ENCODE peak calls at places on chromosome 6, in ten cellular contexts. One of them, this sample, is unnamed.

GRCh38 chr6:75993236-75994162 is 79.0 kb downstream of the IMPG1 start:
- DNase-seq in heart left ventricle: no peak
- DNase-seq in dermis blood vessel endothelial cell: no peak
- DNase-seq in A549: no peak
- DNase-seq in tibial nerve: no peak
- DNase-seq in AG09319: no peak
- DNase-seq in activated CD4-positive, alpha-beta T cell treated with anti-CD3 and anti-CD28 coated beads for 48 hours: no peak
- DNase-seq in glutamatergic neuron: no peak
- DNase-seq in hepatocyte: no peak
- DNase-seq in activated naive CD4-positive, alpha-beta T cell treated with Interleukin-2 at 50 U/mL for 16 hours: no peak
- DNase-seq in this sample: no peak

GRCh38 chr6:4925580-4925979 is 78.3 kb downstream of the RPP40 start:
- DNase-seq in heart left ventricle: no peak
- DNase-seq in dermis blood vessel endothelial cell: no peak
- DNase-seq in A549: no peak
- DNase-seq in tibial nerve: no peak
- DNase-seq in AG09319: no peak
- DNase-seq in activated CD4-positive, alpha-beta T cell treated with anti-CD3 and anti-CD28 coated beads for 48 hours: no peak
- DNase-seq in glutamatergic neuron: no peak
- DNase-seq in hepatocyte: no peak
- DNase-seq in activated naive CD4-positive, alpha-beta T cell treated with Interleukin-2 at 50 U/mL for 16 hours: no peak
- DNase-seq in this sample: no peak

GRCh38 chr6:99390896-99391295 is 3.1 kb downstream of the COQ3 start:
- DNase-seq in heart left ventricle: no peak
- DNase-seq in dermis blood vessel endothelial cell: no peak
- DNase-seq in A549: no peak
- DNase-seq in tibial nerve: no peak
- DNase-seq in AG09319: no peak
- DNase-seq in activated CD4-positive, alpha-beta T cell treated with anti-CD3 and anti-CD28 coated beads for 48 hours: no peak
- DNase-seq in glutamatergic neuron: no peak
- DNase-seq in hepatocyte: no peak
- DNase-seq in activated naive CD4-positive, alpha-beta T cell treated with Interleukin-2 at 50 U/mL for 16 hours: no peak
- DNase-seq in this sample: no peak

GRCh38 chr6:165515963-165516624 is 146.9 kb downstream of the PDE10A start:
- DNase-seq in heart left ventricle: no peak
- DNase-seq in dermis blood vessel endothelial cell: peak; percentile 63
- DNase-seq in A549: peak; percentile 49
- DNase-seq in tibial nerve: no peak
- DNase-seq in AG09319: no peak
- DNase-seq in activated CD4-positive, alpha-beta T cell treated with anti-CD3 and anti-CD28 coated beads for 48 hours: no peak
- DNase-seq in glutamatergic neuron: no peak
- DNase-seq in hepatocyte: no peak
- DNase-seq in activated naive CD4-positive, alpha-beta T cell treated with Interleukin-2 at 50 U/mL for 16 hours: no peak
- DNase-seq in this sample: no peak

GRCh38 chr6:169724554-169725269 is 412 bp upstream of the PHF10 start:
- DNase-seq in heart left ventricle: peak; percentile 72
- DNase-seq in dermis blood vessel endothelial cell: peak; percentile 75
- DNase-seq in A549: peak; percentile 38
- DNase-seq in tibial nerve: peak; percentile 19
- DNase-seq in AG09319: no peak
- DNase-seq in activated CD4-positive, alpha-beta T cell treated with anti-CD3 and anti-CD28 coated beads for 48 hours: peak; percentile 68
- DNase-seq in glutamatergic neuron: peak; percentile 93
- DNase-seq in hepatocyte: peak; percentile 88
- DNase-seq in activated naive CD4-positive, alpha-beta T cell treated with Interleukin-2 at 50 U/mL for 16 hours: peak; percentile 72
- DNase-seq in this sample: no peak

GRCh38 chr6:36809933-36810844 is 29.1 kb downstream of the CPNE5 start:
- DNase-seq in heart left ventricle: no peak
- DNase-seq in dermis blood vessel endothelial cell: peak; percentile 34
- DNase-seq in A549: no peak
- DNase-seq in tibial nerve: no peak
- DNase-seq in AG09319: no peak
- DNase-seq in activated CD4-positive, alpha-beta T cell treated with anti-CD3 and anti-CD28 coated beads for 48 hours: no peak
- DNase-seq in glutamatergic neuron: no peak
- DNase-seq in hepatocyte: no peak
- DNase-seq in activated naive CD4-positive, alpha-beta T cell treated with Interleukin-2 at 50 U/mL for 16 hours: no peak
- DNase-seq in this sample: no peak

GRCh38 chr6:109381007-109381746 is 1.1 kb downstream of the CD164 start:
- DNase-seq in heart left ventricle: no peak
- DNase-seq in dermis blood vessel endothelial cell: no peak
- DNase-seq in A549: no peak
- DNase-seq in tibial nerve: no peak
- DNase-seq in AG09319: no peak
- DNase-seq in activated CD4-positive, alpha-beta T cell treated with anti-CD3 and anti-CD28 coated beads for 48 hours: no peak
- DNase-seq in glutamatergic neuron: no peak
- DNase-seq in hepatocyte: no peak
- DNase-seq in activated naive CD4-positive, alpha-beta T cell treated with Interleukin-2 at 50 U/mL for 16 hours: peak; percentile 12
- DNase-seq in this sample: no peak

GRCh38 chr6:134551245-134551960 is 233.5 kb upstream of the SGK1 start:
- DNase-seq in heart left ventricle: no peak
- DNase-seq in dermis blood vessel endothelial cell: peak; percentile 84
- DNase-seq in A549: peak; percentile 38
- DNase-seq in tibial nerve: no peak
- DNase-seq in AG09319: peak; percentile 24
- DNase-seq in activated CD4-positive, alpha-beta T cell treated with anti-CD3 and anti-CD28 coated beads for 48 hours: no peak
- DNase-seq in glutamatergic neuron: no peak
- DNase-seq in hepatocyte: no peak
- DNase-seq in activated naive CD4-positive, alpha-beta T cell treated with Interleukin-2 at 50 U/mL for 16 hours: no peak
- DNase-seq in this sample: no peak

This sample was measured in GOT3.